ENCODE peak calls at places on chromosome 1, in seven cellular contexts. H is HCT116, E is body of pancreas, I is RWPE2, F is stomach, R is suprapubic skin, T is Caco-2. U is an unnamed sample. For H3K36me3, the result is how much of the 10 kb centered on the place peaks cover.

GRCh38 chr1:235160395-235160964 is 570 bp downstream of the RBM34 start:
- DNase-seq in H (peak), E (no peak), I (no peak), F (no peak), R (no peak), T (no peak), U (peak)

GRCh38 chr1:33056426-33056825 is 19.7 kb upstream of the AK2 start:
- DNase-seq in H (no peak), E (no peak), I (no peak), F (no peak), R (no peak), T (no peak), U (no peak)

GRCh38 chr1:169676001-169676400 is 35.4 kb downstream of the SELL start:
- DNase-seq in H (no peak), E (no peak), I (no peak), F (peak), R (no peak), T (no peak), U (no peak)

GRCh38 chr1:78280626-78281025 is 210.1 kb upstream of the PTGFR start:
- DNase-seq in H (no peak), E (no peak), I (no peak), F (no peak), R (no peak), T (no peak), U (no peak)

GRCh38 chr1:40478276-40478675 is 1.2 kb downstream of the ZFP69 start:
- DNase-seq in H (no peak), E (no peak), I (no peak), F (no peak), R (no peak), T (no peak), U (no peak)

GRCh38 chr1:197441990-197442389 is 173.9 kb downstream of the CRB1 start:
- DNase-seq in H (no peak), E (no peak), I (no peak), F (no peak), R (no peak), T (no peak), U (no peak)

GRCh38 chr1:248622491-248623106 is 12.3 kb downstream of the OR2T11 start:
- DNase-seq in H (peak), E (no peak), I (no peak), F (no peak), R (no peak), T (no peak), U (no peak)

GRCh38 chr1:156104861-156105546 is 9.5 kb upstream of the LMNA start:
- DNase-seq in H (no peak), E (no peak), I (no peak), F (no peak), R (no peak), T (no peak), U (no peak)

GRCh38 chr1:1920608-1921458 is 1.8 kb upstream of the TMEM52 start:
- DNase-seq in H (no peak), E (no peak), I (peak), F (no peak), R (peak), T (no peak), U (no peak)

GRCh38 chr1:10171995-10172669 is 38.2 kb upstream of the KIF1B start:
- DNase-seq in H (no peak), E (no peak), I (no peak), F (no peak), R (peak), T (no peak), U (no peak)

GRCh38 chr1:41837691-41838090 is 81.0 kb downstream of the HIVEP3 start:
- DNase-seq in H (no peak), E (no peak), I (no peak), F (no peak), R (no peak), T (no peak), U (no peak)

GRCh38 chr1:34831721-34832246 is 27.8 kb downstream of the SMIM12 start:
- DNase-seq in H (no peak), E (no peak), I (no peak), F (peak), R (peak), T (no peak), U (no peak)

GRCh38 chr1:96059276-96059675 is 662.3 kb upstream of the PTBP2 start:
- DNase-seq in H (no peak), E (no peak), I (no peak), F (no peak), R (no peak), T (no peak), U (no peak)

GRCh38 chr1:6969762-6970161 is 184.5 kb downstream of the CAMTA1 start:
- DNase-seq in H (no peak), E (no peak), I (no peak), F (no peak), R (no peak), T (no peak), U (no peak)

DNA sequence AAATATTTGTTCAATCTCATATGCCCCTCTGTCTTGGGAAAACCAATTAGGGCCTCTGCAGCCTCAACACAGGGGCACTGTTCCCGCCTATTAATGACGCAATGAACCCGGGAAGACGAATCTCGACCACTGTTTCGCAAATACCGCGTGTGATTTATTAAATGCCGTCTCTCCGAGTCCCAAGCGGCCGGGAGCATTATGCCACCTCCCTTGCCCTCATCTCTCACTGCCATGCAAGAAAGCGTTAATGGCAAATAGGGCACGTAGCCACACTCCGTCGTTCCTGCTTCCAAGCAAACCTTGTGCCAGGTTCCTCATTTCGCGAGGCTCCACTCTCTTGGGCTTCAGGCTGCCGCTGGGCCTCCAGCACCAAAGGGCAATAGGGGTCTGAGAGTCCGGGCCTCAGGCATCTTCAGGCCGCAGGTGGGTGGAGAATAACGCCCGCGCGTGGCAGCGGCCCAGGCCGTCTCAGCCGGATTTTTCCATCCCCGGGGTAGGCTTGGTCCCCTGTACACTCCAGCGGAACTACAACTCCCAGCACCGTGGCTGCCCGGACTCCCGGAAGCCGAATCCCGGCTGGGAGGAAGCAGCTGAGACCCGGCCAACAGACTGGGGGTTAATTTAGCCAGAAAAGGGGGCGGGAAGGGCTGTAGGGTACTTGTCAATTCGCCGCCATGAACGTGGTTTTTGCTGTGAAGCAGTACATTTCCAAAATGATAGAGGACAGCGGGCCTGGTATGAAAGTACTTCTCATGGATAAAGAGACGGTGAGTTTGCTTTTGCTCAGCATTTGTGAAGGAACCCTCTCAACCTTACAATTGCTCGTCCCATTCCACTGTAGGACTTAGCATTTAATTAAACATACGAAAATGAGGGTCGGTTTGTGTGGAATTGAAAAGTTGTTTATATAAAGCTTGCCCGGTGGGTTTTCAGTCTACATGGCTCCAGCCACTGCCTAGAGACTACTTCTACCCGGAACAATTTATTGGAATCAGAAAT is at the start of gene VPS45:
- DNase-seq in H (peak), E (peak), I (peak), F (peak), R (peak), T (peak), U (peak)
- TF ChIP-seq CTCF in H (no peak), E (peak), I (peak), F (no peak), R (no peak), T (no peak), U (no peak)

GRCh38 chr1:151210830-151211229 is 12.5 kb downstream of the PIP5K1A start:
- DNase-seq in H (no peak), E (no peak), I (no peak), F (no peak), R (no peak), T (no peak), U (no peak)

GRCh38 chr1:151213560-151213959 is 15.2 kb downstream of the PIP5K1A start:
- DNase-seq in H (no peak), E (no peak), I (no peak), F (no peak), R (no peak), T (no peak), U (no peak)

GRCh38 chr1:151211972-151212705 is 13.8 kb downstream of the PIP5K1A start:
- DNase-seq in H (no peak), E (no peak), I (no peak), F (no peak), R (no peak), T (no peak), U (no peak)
- H3K36me3 ChIP-seq in H (under half), E (under half), I (half or more), F (under half), R (under half), T (under half), U (under half)

GRCh38 chr1:226409392-226409791 is 1.5 kb upstream of the PARP1 start:
- DNase-seq in H (no peak), E (no peak), I (no peak), F (no peak), R (no peak), T (no peak), U (no peak)
- TF ChIP-seq CTCF in H (no peak), E (no peak), I (no peak), F (no peak), R (no peak), T (no peak), U (no peak)

DNA sequence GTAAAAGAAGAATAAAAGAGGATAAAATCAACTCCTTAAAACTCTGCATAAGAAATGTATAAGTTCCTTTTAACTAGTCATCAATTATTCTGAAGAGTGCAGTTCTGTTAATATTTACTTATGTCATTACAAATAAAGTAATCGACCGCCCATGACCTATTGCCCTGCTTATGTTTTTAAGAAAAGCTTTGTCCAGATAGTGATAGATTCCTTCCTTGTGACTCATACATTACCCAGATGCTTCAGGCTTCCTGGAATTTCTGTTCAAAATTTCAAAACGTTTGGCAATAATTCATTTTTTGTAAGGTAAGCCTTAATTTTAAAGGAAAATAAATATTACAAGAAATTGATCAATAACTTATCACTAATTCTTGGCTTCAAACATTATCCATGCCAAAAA is 918.2 kb upstream of the ADGRL2 start:
- DNase-seq in H (no peak), E (no peak), I (no peak), F (no peak), R (no peak), T (peak), U (no peak)
- H3K36me3 ChIP-seq in H (under half), E (under half), I (under half), F (under half), R (under half), T (under half), U (under half)

GRCh38 chr1:117657031-117657430 is 51.2 kb downstream of the TENT5C start:
- DNase-seq in H (no peak), E (no peak), I (no peak), F (no peak), R (no peak), T (no peak), U (peak)

GRCh38 chr1:117659565-117660264 is 53.9 kb downstream of the TENT5C start:
- DNase-seq in H (no peak), E (no peak), I (no peak), F (no peak), R (no peak), T (no peak), U (no peak)

GRCh38 chr1:117660266-117660973 is 54.6 kb downstream of the TENT5C start:
- DNase-seq in H (no peak), E (no peak), I (no peak), F (no peak), R (no peak), T (no peak), U (no peak)

GRCh38 chr1:117657949-117658660 is 52.3 kb downstream of the TENT5C start:
- DNase-seq in H (no peak), E (no peak), I (no peak), F (no peak), R (no peak), T (no peak), U (no peak)

GRCh38 chr1:117658676-117659075 is 52.8 kb downstream of the TENT5C start:
- DNase-seq in H (no peak), E (no peak), I (no peak), F (peak), R (no peak), T (no peak), U (no peak)
- TF ChIP-seq CTCF in H (no peak), E (no peak), I (no peak), F (no peak), R (no peak), T (no peak), U (no peak)

GRCh38 chr1:201489656-201490261 is 17.2 kb downstream of the CSRP1 start:
- DNase-seq in H (no peak), E (no peak), I (no peak), F (no peak), R (no peak), T (no peak), U (no peak)

GRCh38 chr1:201486158-201486557 is 17.2 kb upstream of the PHLDA3 start:
- DNase-seq in H (no peak), E (no peak), I (no peak), F (no peak), R (no peak), T (no peak), U (no peak)

GRCh38 chr1:201485184-201485774 is 16.3 kb upstream of the PHLDA3 start:
- DNase-seq in H (no peak), E (no peak), I (no peak), F (no peak), R (no peak), T (no peak), U (no peak)

GRCh38 chr1:201488817-201489581 is 17.9 kb downstream of the CSRP1 start:
- DNase-seq in H (peak), E (peak), I (peak), F (no peak), R (no peak), T (no peak), U (peak)

GRCh38 chr1:201487742-201488141 is 18.8 kb upstream of the PHLDA3 start:
- DNase-seq in H (no peak), E (no peak), I (no peak), F (no peak), R (no peak), T (no peak), U (no peak)
- H3K36me3 ChIP-seq in H (under half), E (under half), I (half or more), F (half or more), R (half or more), T (under half), U (under half)

GRCh38 chr1:27616441-27616840 is 12.5 kb upstream of the AHDC1 start:
- DNase-seq in H (no peak), E (no peak), I (no peak), F (no peak), R (no peak), T (no peak), U (no peak)
- TF ChIP-seq CTCF in H (peak), E (no peak), I (no peak), F (no peak), R (no peak), T (no peak), U (no peak)

GRCh38 chr1:107434379-107434728 is 293.5 kb downstream of the NTNG1 start:
- DNase-seq in H (no peak), E (no peak), I (no peak), F (no peak), R (no peak), T (no peak), U (no peak)

GRCh38 chr1:107433068-107433467 is 292.2 kb downstream of the NTNG1 start:
- DNase-seq in H (no peak), E (no peak), I (no peak), F (no peak), R (no peak), T (no peak), U (no peak)

GRCh38 chr1:107433635-107434378 is 293.0 kb downstream of the NTNG1 start:
- DNase-seq in H (no peak), E (no peak), I (no peak), F (no peak), R (no peak), T (no peak), U (no peak)

GRCh38 chr1:107430540-107431228 is 289.8 kb downstream of the NTNG1 start:
- DNase-seq in H (no peak), E (peak), I (no peak), F (peak), R (no peak), T (peak), U (no peak)

GRCh38 chr1:107432108-107432507 is 291.3 kb downstream of the NTNG1 start:
- DNase-seq in H (no peak), E (no peak), I (no peak), F (no peak), R (no peak), T (no peak), U (no peak)
- H3K36me3 ChIP-seq in H (under half), E (under half), I (under half), F (under half), R (under half), T (under half), U (under half)

DNA sequence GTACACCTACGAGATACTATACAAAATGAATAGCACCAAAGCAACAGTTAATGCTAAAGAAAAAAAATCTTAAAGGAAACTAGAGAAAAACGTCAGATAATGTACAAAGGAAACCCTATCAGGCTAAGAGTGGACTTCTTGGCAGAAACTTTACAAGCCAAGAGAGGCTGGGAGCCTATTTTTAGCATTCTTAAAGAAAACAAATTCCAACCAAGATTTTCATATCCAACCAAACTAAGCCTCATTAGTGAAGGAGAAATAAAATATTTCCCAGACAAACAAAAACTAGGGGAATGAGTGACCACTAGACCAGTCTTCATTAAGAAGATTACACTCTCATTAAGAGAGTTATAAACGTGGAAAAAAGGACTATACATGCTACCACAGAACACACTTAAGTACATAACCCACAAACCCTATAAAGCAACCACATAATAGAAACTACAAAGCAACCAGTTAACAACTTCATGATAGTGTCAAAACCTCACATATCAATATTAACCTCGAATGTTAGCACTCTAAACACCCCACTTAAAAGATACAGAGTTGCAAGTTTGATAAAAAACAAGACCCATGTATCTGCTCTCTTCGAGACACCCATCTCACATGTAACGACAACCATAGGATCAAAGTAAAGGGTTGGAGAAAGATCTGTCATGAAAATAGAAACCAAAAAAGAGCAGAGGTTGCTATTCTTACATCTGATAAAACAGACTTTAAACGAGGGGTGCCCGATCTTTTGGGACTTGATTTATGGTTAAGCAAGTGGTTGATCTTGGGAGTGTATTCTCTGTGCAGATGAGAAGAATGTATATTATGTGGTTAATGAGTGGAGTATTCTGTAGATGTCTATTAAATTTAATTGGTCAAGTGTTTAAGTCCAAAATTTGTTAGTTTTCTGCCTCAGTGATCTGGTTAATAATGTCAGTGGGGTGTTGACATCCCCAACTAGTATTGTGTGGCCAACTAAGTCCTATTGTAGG is 1301.4 kb downstream of the PLA2G4A start:
- DNase-seq in H (no peak), E (no peak), I (no peak), F (no peak), R (no peak), T (no peak), U (no peak)
- TF ChIP-seq CTCF in H (no peak), E (no peak), I (no peak), F (no peak), R (no peak), T (no peak), U (no peak)

U was measured in BJ.